ENCODE peak calls at places on chromosomes 12 and 14, in six cellular contexts. One of them, this sample, is unnamed.

GRCh38 chr12:71190822-71191221 is 33.0 kb upstream of the TSPAN8 start:
- DNase-seq in psoas muscle: no peak
- DNase-seq in A549: no peak
- DNase-seq in tibial artery: no peak
- DNase-seq in gastrocnemius medialis: no peak
- DNase-seq in fibroblast of lung: no peak
- DNase-seq in this sample: no peak

GRCh38 chr14:104126753-104127152 is 11.6 kb upstream of the KIF26A start:
- DNase-seq in psoas muscle: peak; percentile 9
- DNase-seq in A549: no peak
- DNase-seq in tibial artery: no peak
- DNase-seq in gastrocnemius medialis: no peak
- DNase-seq in fibroblast of lung: no peak
- DNase-seq in this sample: no peak

GRCh38 chr12:31633464-31633863 is 26.0 kb upstream of the ETFBKMT start:
- DNase-seq in psoas muscle: no peak
- DNase-seq in A549: no peak
- DNase-seq in tibial artery: no peak
- DNase-seq in gastrocnemius medialis: no peak
- DNase-seq in fibroblast of lung: no peak
- DNase-seq in this sample: no peak

GRCh38 chr12:106954462-106955376 is 988 bp upstream of the TMEM263 start:
- DNase-seq in psoas muscle: peak; percentile 77
- DNase-seq in A549: no peak
- DNase-seq in tibial artery: peak; percentile 76
- DNase-seq in gastrocnemius medialis: peak; percentile 6
- DNase-seq in fibroblast of lung: peak; percentile 8
- DNase-seq in this sample: peak; percentile 56

GRCh38 chr12:32535260-32535999 is 136.1 kb downstream of the FGD4 start:
- DNase-seq in psoas muscle: peak; percentile 91
- DNase-seq in A549: peak; percentile 31
- DNase-seq in tibial artery: peak; percentile 85
- DNase-seq in gastrocnemius medialis: peak; percentile 83
- DNase-seq in fibroblast of lung: peak; percentile 83
- DNase-seq in this sample: peak; percentile 83

GRCh38 chr14:57889245-57889644 is 23.4 kb upstream of the SLC35F4 start:
- DNase-seq in psoas muscle: no peak
- DNase-seq in A549: no peak
- DNase-seq in tibial artery: peak; percentile 90
- DNase-seq in gastrocnemius medialis: peak; percentile 2
- DNase-seq in fibroblast of lung: peak; percentile 4
- DNase-seq in this sample: peak; percentile 66

GRCh38 chr12:44362947-44363346 is 513.2 kb downstream of the NELL2 start:
- DNase-seq in psoas muscle: no peak
- DNase-seq in A549: no peak
- DNase-seq in tibial artery: no peak
- DNase-seq in gastrocnemius medialis: no peak
- DNase-seq in fibroblast of lung: no peak
- DNase-seq in this sample: no peak

GRCh38 chr14:101243587-101244338 is 317.5 kb upstream of the DIO3 start:
- DNase-seq in psoas muscle: peak; percentile 10
- DNase-seq in A549: no peak
- DNase-seq in tibial artery: no peak
- DNase-seq in gastrocnemius medialis: no peak
- DNase-seq in fibroblast of lung: no peak
- DNase-seq in this sample: no peak

GRCh38 chr12:54030889-54031860 is 1.7 kb upstream of the HOXC5 start:
- DNase-seq in psoas muscle: peak; percentile 83
- DNase-seq in A549: no peak
- DNase-seq in tibial artery: peak; percentile 66
- DNase-seq in gastrocnemius medialis: no peak
- DNase-seq in fibroblast of lung: peak; percentile 32
- DNase-seq in this sample: no peak

GRCh38 chr12:130677957-130678558 is 38.0 kb downstream of the RIMBP2 start:
- DNase-seq in psoas muscle: no peak
- DNase-seq in A549: no peak
- DNase-seq in tibial artery: no peak
- DNase-seq in gastrocnemius medialis: no peak
- DNase-seq in fibroblast of lung: no peak
- DNase-seq in this sample: no peak

GRCh38 chr14:24237463-24237955 is 4.8 kb downstream of the GMPR2 start:
- DNase-seq in psoas muscle: no peak
- DNase-seq in A549: no peak
- DNase-seq in tibial artery: peak; percentile 20
- DNase-seq in gastrocnemius medialis: no peak
- DNase-seq in fibroblast of lung: no peak
- DNase-seq in this sample: no peak

GRCh38 chr14:24236689-24237462 is 4.1 kb downstream of the GMPR2 start:
- DNase-seq in psoas muscle: no peak
- DNase-seq in A549: no peak
- DNase-seq in tibial artery: peak; percentile 32
- DNase-seq in gastrocnemius medialis: no peak
- DNase-seq in fibroblast of lung: no peak
- DNase-seq in this sample: no peak

GRCh38 chr14:24235804-24236688 is 3.3 kb downstream of the GMPR2 start:
- DNase-seq in psoas muscle: no peak
- DNase-seq in A549: no peak
- DNase-seq in tibial artery: peak; percentile 4
- DNase-seq in gastrocnemius medialis: no peak
- DNase-seq in fibroblast of lung: no peak
- DNase-seq in this sample: no peak

GRCh38 chr14:24238527-24239037 is 3.8 kb downstream of the TINF2 start:
- DNase-seq in psoas muscle: no peak
- DNase-seq in A549: no peak
- DNase-seq in tibial artery: peak; percentile 19
- DNase-seq in gastrocnemius medialis: no peak
- DNase-seq in fibroblast of lung: no peak
- DNase-seq in this sample: no peak

GRCh38 chr14:24238123-24238522 is 4.3 kb downstream of the TINF2 start:
- DNase-seq in psoas muscle: no peak
- DNase-seq in A549: no peak
- DNase-seq in tibial artery: peak; percentile 35
- DNase-seq in gastrocnemius medialis: no peak
- DNase-seq in fibroblast of lung: no peak
- DNase-seq in this sample: no peak
- H3K4me1 ChIP-seq in psoas muscle: peaks cover 76% of the 10 kb centered on the region
- H3K4me1 ChIP-seq in A549: peaks cover 16% of the 10 kb centered on the region
- H3K4me1 ChIP-seq in tibial artery: peaks cover 40% of the 10 kb centered on the region
- H3K4me1 ChIP-seq in gastrocnemius medialis: peaks cover 51% of the 10 kb centered on the region
- H3K4me1 ChIP-seq in fibroblast of lung: peaks cover 18% of the 10 kb centered on the region
- H3K4me1 ChIP-seq in this sample: peaks cover 54% of the 10 kb centered on the region

GRCh38 chr12:114958538-114958937 is 274.6 kb upstream of the TBX3 start:
- DNase-seq in psoas muscle: no peak
- DNase-seq in A549: no peak
- DNase-seq in tibial artery: no peak
- DNase-seq in gastrocnemius medialis: no peak
- DNase-seq in fibroblast of lung: no peak
- DNase-seq in this sample: no peak
- TF ChIP-seq CTCF in psoas muscle: no peak
- TF ChIP-seq CTCF in A549: no peak
- TF ChIP-seq CTCF in tibial artery: no peak
- TF ChIP-seq CTCF in gastrocnemius medialis: no peak
- TF ChIP-seq CTCF in fibroblast of lung: no peak
- TF ChIP-seq CTCF in this sample: no peak

DNA sequence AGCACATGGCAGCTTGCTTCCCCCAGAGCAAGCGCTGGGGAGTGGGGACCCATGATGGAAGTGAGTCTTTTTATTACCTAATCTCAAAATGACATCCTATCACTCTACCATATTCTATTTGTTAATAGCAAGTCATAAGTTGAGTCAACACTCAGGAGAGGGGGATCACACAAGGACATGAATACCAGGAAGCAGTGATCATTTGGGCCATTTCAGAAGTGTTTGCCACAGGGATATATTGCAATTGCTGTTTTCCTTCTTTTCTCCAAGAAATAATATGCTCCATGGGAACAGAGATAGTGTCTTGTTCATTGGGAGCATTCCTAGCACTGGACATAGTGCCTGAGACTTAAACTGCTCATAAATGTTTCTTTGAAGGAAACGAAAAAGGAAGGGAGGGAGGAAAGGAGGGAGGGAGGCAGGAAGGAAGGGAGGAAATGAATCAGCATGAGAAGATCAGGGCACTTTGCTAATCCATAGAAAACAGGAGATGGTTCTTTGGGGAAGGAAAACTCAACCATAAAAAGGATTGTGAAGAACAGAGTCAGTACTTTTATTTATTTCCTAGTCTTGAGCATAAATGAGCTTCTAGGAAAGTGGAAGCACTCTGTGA is 39.2 kb upstream of the EEA1 start:
- DNase-seq in psoas muscle: no peak
- DNase-seq in A549: no peak
- DNase-seq in tibial artery: no peak
- DNase-seq in gastrocnemius medialis: no peak
- DNase-seq in fibroblast of lung: peak; percentile 22
- DNase-seq in this sample: no peak
- H3K27ac ChIP-seq in psoas muscle: no peak overlapping the region
- H3K27ac ChIP-seq in A549: peak overlapping the region; percentile 18
- H3K27ac ChIP-seq in tibial artery: no peak overlapping the region
- H3K27ac ChIP-seq in gastrocnemius medialis: no peak overlapping the region
- H3K27ac ChIP-seq in fibroblast of lung: peak overlapping the region; percentile 18
- H3K27ac ChIP-seq in this sample: no peak overlapping the region

GRCh38 chr14:64718762-64719161 is 14.5 kb downstream of the PLEKHG3 start:
- DNase-seq in psoas muscle: no peak
- DNase-seq in A549: no peak
- DNase-seq in tibial artery: peak; percentile 79
- DNase-seq in gastrocnemius medialis: no peak
- DNase-seq in fibroblast of lung: no peak
- DNase-seq in this sample: no peak

GRCh38 chr14:64715628-64716412 is 11.6 kb downstream of the PLEKHG3 start:
- DNase-seq in psoas muscle: no peak
- DNase-seq in A549: no peak
- DNase-seq in tibial artery: peak; percentile 68
- DNase-seq in gastrocnemius medialis: no peak
- DNase-seq in fibroblast of lung: no peak
- DNase-seq in this sample: no peak

GRCh38 chr14:64720190-64720589 is 16.0 kb downstream of the PLEKHG3 start:
- DNase-seq in psoas muscle: peak; percentile 13
- DNase-seq in A549: peak; percentile 91
- DNase-seq in tibial artery: peak; percentile 65
- DNase-seq in gastrocnemius medialis: no peak
- DNase-seq in fibroblast of lung: peak; percentile 30
- DNase-seq in this sample: no peak

GRCh38 chr14:64719601-64720000 is 15.4 kb downstream of the PLEKHG3 start:
- DNase-seq in psoas muscle: no peak
- DNase-seq in A549: no peak
- DNase-seq in tibial artery: peak; percentile 59
- DNase-seq in gastrocnemius medialis: no peak
- DNase-seq in fibroblast of lung: no peak
- DNase-seq in this sample: no peak

DNA sequence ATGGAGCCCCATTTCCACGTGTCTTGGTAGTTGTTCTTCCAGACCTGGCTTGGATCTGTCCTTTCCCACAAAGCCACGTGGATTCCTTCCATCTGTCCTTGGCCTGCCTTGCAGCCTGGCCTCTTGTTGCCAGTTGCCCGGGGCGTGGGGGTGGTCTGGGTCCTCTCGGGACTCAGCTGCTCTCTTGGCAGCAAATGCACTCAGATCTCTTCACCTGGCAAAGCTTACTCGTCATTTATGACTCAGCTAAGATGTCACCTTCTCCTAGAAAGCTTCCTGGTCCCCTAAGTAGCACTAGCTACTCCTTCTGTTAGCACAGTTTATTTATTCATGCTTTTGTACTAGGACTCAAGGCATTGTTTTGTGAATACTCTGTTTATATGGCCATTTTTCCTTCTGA is 13.6 kb downstream of the PLEKHG3 start:
- DNase-seq in psoas muscle: no peak
- DNase-seq in A549: no peak
- DNase-seq in tibial artery: peak; percentile 71
- DNase-seq in gastrocnemius medialis: no peak
- DNase-seq in fibroblast of lung: no peak
- DNase-seq in this sample: no peak
- H3K4me1 ChIP-seq in psoas muscle: peaks cover 24% of the 10 kb centered on the region
- H3K4me1 ChIP-seq in A549: peaks cover 77% of the 10 kb centered on the region
- H3K4me1 ChIP-seq in tibial artery: peaks cover 76% of the 10 kb centered on the region
- H3K4me1 ChIP-seq in gastrocnemius medialis: peaks cover 10% of the 10 kb centered on the region
- H3K4me1 ChIP-seq in fibroblast of lung: peaks cover 21% of the 10 kb centered on the region
- H3K4me1 ChIP-seq in this sample: peaks cover 72% of the 10 kb centered on the region

GRCh38 chr14:45664668-45665356 is 411.8 kb upstream of the MIS18BP1 start:
- DNase-seq in psoas muscle: no peak
- DNase-seq in A549: no peak
- DNase-seq in tibial artery: no peak
- DNase-seq in gastrocnemius medialis: no peak
- DNase-seq in fibroblast of lung: no peak
- DNase-seq in this sample: no peak
- TF ChIP-seq CTCF in psoas muscle: no peak
- TF ChIP-seq CTCF in A549: no peak
- TF ChIP-seq CTCF in tibial artery: no peak
- TF ChIP-seq CTCF in gastrocnemius medialis: no peak
- TF ChIP-seq CTCF in fibroblast of lung: no peak
- TF ChIP-seq CTCF in this sample: no peak

DNA sequence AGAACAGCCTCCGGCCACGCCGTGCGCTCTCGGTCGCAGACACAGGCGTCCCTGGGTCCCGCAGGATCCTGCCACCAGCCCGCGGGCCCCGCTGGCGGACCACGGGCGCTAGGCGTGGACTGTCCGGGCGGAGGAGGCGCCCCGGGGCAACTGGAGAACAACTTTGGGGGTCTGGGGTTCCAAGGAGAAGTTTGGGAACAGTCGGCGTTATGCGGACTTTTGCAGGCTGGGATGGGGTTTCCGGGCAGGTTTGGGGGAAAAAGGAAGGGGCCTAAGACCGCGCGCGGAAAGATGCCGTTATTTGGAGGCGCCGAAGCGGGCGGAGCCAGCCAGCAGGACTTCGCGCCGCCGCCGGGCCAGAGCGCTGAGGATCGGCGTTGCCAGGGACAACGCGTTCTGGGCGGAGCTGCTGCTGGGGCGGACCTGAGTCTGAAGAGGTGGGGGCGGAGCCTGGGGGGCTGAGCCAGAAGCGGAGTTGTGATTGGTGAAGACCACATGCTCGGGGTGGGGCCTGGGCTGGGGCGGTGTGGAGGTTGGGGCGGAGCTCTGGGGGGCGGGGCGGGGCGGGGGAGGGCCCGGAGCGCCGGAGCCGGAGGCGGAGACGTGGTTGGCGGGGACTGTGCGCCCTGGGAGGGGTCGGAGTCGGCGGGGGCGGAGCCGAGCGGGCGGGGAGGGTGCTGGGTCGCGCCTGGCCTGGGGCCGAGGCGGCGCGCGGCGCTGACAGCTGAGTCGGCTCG is at the start of gene CYP46A1:
- DNase-seq in psoas muscle: peak; percentile 100
- DNase-seq in A549: peak; percentile 97
- DNase-seq in tibial artery: peak; percentile 100
- DNase-seq in gastrocnemius medialis: peak; percentile 100
- DNase-seq in fibroblast of lung: peak; percentile 99
- DNase-seq in this sample: peak; percentile 100
- H3K27ac ChIP-seq in psoas muscle: peak within 1 kb of the TSS; percentile 83
- H3K27ac ChIP-seq in A549: peak within 1 kb of the TSS; percentile 77
- H3K27ac ChIP-seq in tibial artery: peak within 1 kb of the TSS; percentile 94
- H3K27ac ChIP-seq in gastrocnemius medialis: peak within 1 kb of the TSS; percentile 89
- H3K27ac ChIP-seq in fibroblast of lung: peak within 1 kb of the TSS; percentile 87
- H3K27ac ChIP-seq in this sample: peak within 1 kb of the TSS; percentile 88

DNA sequence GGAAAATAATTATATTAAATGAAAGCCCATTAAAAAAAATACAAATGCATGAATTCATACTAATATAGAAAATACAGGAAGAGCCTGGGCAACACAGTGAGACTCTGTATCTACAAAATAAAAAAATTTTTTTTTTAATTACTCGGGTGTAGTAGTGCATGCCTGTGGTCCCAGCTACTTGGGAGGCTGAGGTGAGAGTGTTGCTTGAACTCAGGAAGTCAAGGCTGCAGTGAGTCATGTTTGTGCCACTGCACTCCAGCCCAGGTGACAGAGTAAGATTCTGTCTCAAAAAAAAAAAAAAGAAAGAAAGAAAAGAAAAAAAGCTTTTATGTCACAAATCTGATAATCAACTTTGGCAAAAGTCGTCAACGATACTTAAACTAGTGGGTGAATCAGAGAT is 80.6 kb upstream of the PLEKHA5 start:
- DNase-seq in psoas muscle: no peak
- DNase-seq in A549: no peak
- DNase-seq in tibial artery: no peak
- DNase-seq in gastrocnemius medialis: no peak
- DNase-seq in fibroblast of lung: no peak
- DNase-seq in this sample: no peak
- H3K4me1 ChIP-seq in psoas muscle: no peaks in the 10 kb centered on the region
- H3K4me1 ChIP-seq in A549: no peaks in the 10 kb centered on the region
- H3K4me1 ChIP-seq in tibial artery: no peaks in the 10 kb centered on the region
- H3K4me1 ChIP-seq in gastrocnemius medialis: no peaks in the 10 kb centered on the region
- H3K4me1 ChIP-seq in fibroblast of lung: no peaks in the 10 kb centered on the region
- H3K4me1 ChIP-seq in this sample: no peaks in the 10 kb centered on the region

This sample was measured in lower lobe of right lung.